ENCODE peak calls at places on chromosomes 11 and 22, in five cellular contexts. K, M, Y, E and F are unnamed samples.

GRCh38 chr11:33633251-33634003 is 67.2 kb downstream of the C11orf91 start:
- DNase-seq in K (no peak), M (peak), Y (peak), E (peak), F (no peak)

GRCh38 chr11:14638561-14638960 is 5.0 kb upstream of the PDE3B start:
- DNase-seq in K (no peak), M (no peak), Y (no peak), E (peak), F (no peak)

GRCh38 chr11:70169136-70169535 is 34.0 kb upstream of the FADD start:
- DNase-seq in K (no peak), M (no peak), Y (no peak), E (no peak), F (no peak)

GRCh38 chr22:18057568-18058209 is 20.1 kb upstream of the PEX26 start:
- DNase-seq in K (peak), M (peak), Y (peak), E (peak), F (peak)

GRCh38 chr11:9606799-9607510 is 33.5 kb downstream of the WEE1 start:
- DNase-seq in K (no peak), M (no peak), Y (no peak), E (no peak), F (no peak)

GRCh38 chr11:129699711-129700304 is 115.8 kb upstream of the TMEM45B start:
- DNase-seq in K (no peak), M (peak), Y (no peak), E (no peak), F (no peak)

GRCh38 chr11:75853971-75854370 is 39.0 kb downstream of the UVRAG start:
- DNase-seq in K (no peak), M (peak), Y (no peak), E (no peak), F (no peak)

GRCh38 chr11:107929611-107930200 is 1.5 kb downstream of the RAB39A start:
- DNase-seq in K (no peak), M (no peak), Y (no peak), E (no peak), F (no peak)

GRCh38 chr22:32788884-32789624 is 12.5 kb upstream of the TIMP3 start:
- DNase-seq in K (no peak), M (no peak), Y (no peak), E (peak), F (no peak)

GRCh38 chr11:60953781-60954180 is 1.8 kb upstream of the SLC15A3 start:
- DNase-seq in K (no peak), M (no peak), Y (no peak), E (no peak), F (no peak)
- H3K4me3 ChIP-seq in K (no peak), M (no peak), Y (no peak), E (no peak), F (no peak)

GRCh38 chr22:37498289-37498909 is 12.2 kb upstream of the MFNG start:
- DNase-seq in K (no peak), M (no peak), Y (no peak), E (no peak), F (no peak)
- TF ChIP-seq CTCF in K (peak), M (peak), Y (peak), E (peak), F (peak)

GRCh38 chr11:27230175-27230565 is 132.8 kb downstream of the CCDC34 start:
- DNase-seq in K (no peak), M (no peak), Y (no peak), E (no peak), F (no peak)

GRCh38 chr11:27234961-27235360 is 128.1 kb downstream of the CCDC34 start:
- DNase-seq in K (no peak), M (no peak), Y (no peak), E (no peak), F (no peak)

GRCh38 chr11:27234043-27234668 is 128.9 kb downstream of the CCDC34 start:
- DNase-seq in K (no peak), M (peak), Y (peak), E (peak), F (peak)

GRCh38 chr11:27231519-27231918 is 131.5 kb downstream of the CCDC34 start:
- DNase-seq in K (no peak), M (no peak), Y (no peak), E (peak), F (no peak)

GRCh38 chr11:27233654-27234042 is 129.4 kb downstream of the CCDC34 start:
- DNase-seq in K (no peak), M (no peak), Y (no peak), E (no peak), F (no peak)
- H3K4me3 ChIP-seq in K (no peak), M (no peak), Y (no peak), E (no peak), F (peak)

GRCh38 chr11:132853886-132854285 is 678.4 kb downstream of the OPCML start:
- DNase-seq in K (no peak), M (no peak), Y (no peak), E (no peak), F (no peak)

GRCh38 chr11:132856032-132856431 is 676.3 kb downstream of the OPCML start:
- DNase-seq in K (no peak), M (no peak), Y (no peak), E (no peak), F (no peak)

GRCh38 chr11:132862137-132862536 is 670.2 kb downstream of the OPCML start:
- DNase-seq in K (no peak), M (no peak), Y (peak), E (no peak), F (no peak)

GRCh38 chr11:132855516-132855915 is 676.8 kb downstream of the OPCML start:
- DNase-seq in K (no peak), M (no peak), Y (no peak), E (no peak), F (no peak)

GRCh38 chr11:132858203-132858602 is 674.1 kb downstream of the OPCML start:
- DNase-seq in K (no peak), M (peak), Y (no peak), E (peak), F (no peak)
- TF ChIP-seq CTCF in K (no peak), M (peak), Y (no peak), E (peak), F (peak)

GRCh38 chr22:50059185-50059880 is 1.2 kb upstream of the TTLL8 start:
- DNase-seq in K (no peak), M (no peak), Y (no peak), E (peak), F (no peak)
- H3K4me3 ChIP-seq in K (no peak), M (no peak), Y (no peak), E (peak), F (no peak)

GRCh38 chr11:57276857-57277505 is 39.9 kb upstream of the APLNR start:
- DNase-seq in K (no peak), M (no peak), Y (no peak), E (peak), F (no peak)

GRCh38 chr11:57275582-57275981 is 38.5 kb upstream of the APLNR start:
- DNase-seq in K (no peak), M (no peak), Y (no peak), E (peak), F (no peak)

GRCh38 chr11:57277845-57278720 is 41.0 kb upstream of the APLNR start:
- DNase-seq in K (peak), M (peak), Y (peak), E (peak), F (no peak)

GRCh38 chr11:57274904-57275498 is 38.0 kb upstream of the APLNR start:
- DNase-seq in K (no peak), M (no peak), Y (no peak), E (no peak), F (no peak)

DNA sequence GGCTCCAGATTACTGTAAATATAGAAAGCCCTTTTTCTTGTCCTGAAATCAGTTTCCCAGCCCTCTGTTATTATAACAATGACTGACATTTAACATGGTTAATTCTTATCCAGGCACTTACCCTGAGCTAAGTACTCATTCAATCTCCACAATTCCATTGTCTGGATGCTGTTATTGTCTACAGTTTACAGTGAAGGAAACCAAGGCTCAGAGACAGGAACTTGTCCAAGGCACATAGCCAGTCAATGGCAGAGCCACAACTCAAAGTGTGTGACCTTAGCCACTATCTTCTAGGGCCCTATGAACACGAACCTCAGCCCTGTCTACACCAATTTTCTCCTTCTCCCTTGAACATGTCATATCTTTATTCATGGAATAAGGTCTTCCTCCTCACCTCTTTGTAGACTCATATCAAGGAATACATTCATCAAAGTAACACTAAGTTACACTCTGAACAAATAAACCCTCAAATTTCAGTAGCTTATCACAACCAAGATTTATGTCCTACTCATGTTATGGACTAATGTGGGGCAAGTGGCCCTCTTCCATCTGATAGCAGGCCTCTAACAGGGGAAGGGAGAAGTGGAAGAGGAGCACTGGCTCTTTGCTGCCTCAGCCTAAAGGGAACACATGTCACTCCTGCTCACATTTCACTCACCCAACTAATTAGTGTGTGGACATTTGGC is 39.3 kb upstream of the APLNR start:
- DNase-seq in K (no peak), M (no peak), Y (no peak), E (no peak), F (no peak)
- TF ChIP-seq CTCF in K (no peak), M (no peak), Y (no peak), E (no peak), F (no peak)

DNA sequence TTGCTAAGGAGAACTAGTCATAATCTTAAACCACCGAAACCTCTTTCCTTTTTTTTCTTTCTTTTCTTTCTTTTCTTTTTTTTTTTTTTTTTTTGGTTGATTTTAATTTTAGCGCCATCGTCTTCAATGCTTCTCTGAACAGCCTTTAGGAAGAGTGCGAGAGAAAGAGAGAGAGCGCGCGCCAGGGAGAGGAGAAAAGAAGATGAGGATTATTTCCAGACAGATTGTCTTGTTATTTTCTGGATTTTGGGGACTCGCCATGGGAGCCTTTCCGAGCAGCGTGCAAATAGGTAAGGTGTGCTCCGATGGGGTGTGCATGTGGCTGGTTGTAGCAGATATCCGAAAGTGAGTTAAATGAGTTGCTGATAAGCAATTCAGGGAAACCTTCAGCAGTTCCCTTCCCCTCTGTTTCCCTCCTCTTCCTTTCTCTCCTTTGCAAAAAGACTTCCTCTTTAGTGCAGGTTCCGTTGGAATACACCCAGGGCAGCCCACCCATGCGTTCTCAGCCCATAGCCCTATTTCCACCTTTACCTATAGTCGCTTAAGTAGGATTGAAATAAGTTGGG is 1.0 kb downstream of the GRIA4 start:
- DNase-seq in K (no peak), M (no peak), Y (no peak), E (no peak), F (no peak)
- H3K4me3 ChIP-seq in K (peak), M (no peak), Y (peak), E (peak), F (peak)